ENCODE peak calls at places on chromosomes 2 and 18, in six cellular contexts. D is IMR-90, S is transverse colon, H is uterus, T is heart left ventricle, Z is right lobe of liver. V is an unnamed sample.
A peak's percentile ranks its signal among the peaks of the same experiment; 100 is the strongest.

GRCh38 chr2:149526689-149527088 is 60.9 kb downstream of the MMADHC start:
- DNase-seq in D (no peak), S (no peak), H (no peak), T (no peak), Z (no peak), V (no peak)

GRCh38 chr2:78568921-78569320 is 456.6 kb upstream of the REG3G start:
- DNase-seq in D (no peak), S (no peak), H (no peak), T (no peak), Z (no peak), V (no peak)

GRCh38 chr2:159214325-159214865 is 72.1 kb downstream of the WDSUB1 start:
- DNase-seq in D (no peak), S (no peak), H (no peak), T (no peak), Z (no peak), V (no peak)

GRCh38 chr2:98794214-98794810 is 63.4 kb upstream of the MGAT4A start:
- DNase-seq in D (no peak), S (no peak), H (no peak), T (no peak), Z (no peak), V (no peak)

GRCh38 chr2:15779381-15780041 is 160.8 kb upstream of the MYCN start:
- DNase-seq in D (no peak), S (no peak), H (no peak), T (no peak), Z (no peak), V (no peak)

GRCh38 chr2:223222397-223222796 is 170.4 kb downstream of the KCNE4 start:
- DNase-seq in D (no peak), S (no peak), H (no peak), T (no peak), Z (no peak), V (no peak)

GRCh38 chr2:113203217-113203530 is 29.4 kb downstream of the PSD4 start:
- DNase-seq in D (peak; percentile 59), S (no peak), H (no peak), T (no peak), Z (no peak), V (no peak)

GRCh38 chr2:141348481-141348880 is 782.3 kb downstream of the LRP1B start:
- DNase-seq in D (peak; percentile 78), S (no peak), H (no peak), T (no peak), Z (no peak), V (no peak)

GRCh38 chr2:26438526-26438925 is 36.8 kb downstream of the DRC1 start:
- DNase-seq in D (peak; percentile 13), S (no peak), H (no peak), T (no peak), Z (no peak), V (no peak)

GRCh38 chr2:119474371-119475224 is 42.9 kb downstream of the TMEM37 start:
- DNase-seq in D (no peak), S (no peak), H (no peak), T (no peak), Z (no peak), V (no peak)

GRCh38 chr2:112621792-112622527 is 23.8 kb upstream of the SLC20A1 start:
- DNase-seq in D (peak; percentile 94), S (no peak), H (no peak), T (no peak), Z (no peak), V (no peak)

GRCh38 chr2:106885326-106885725 is 641 bp downstream of the ST6GAL2 start:
- DNase-seq in D (no peak), S (no peak), H (no peak), T (no peak), Z (no peak), V (no peak)

GRCh38 chr2:151258121-151258520 is 3.5 kb downstream of the RBM43 start:
- DNase-seq in D (peak; percentile 91), S (no peak), H (no peak), T (no peak), Z (no peak), V (no peak)

GRCh38 chr2:126244937-126245336 is 411.0 kb upstream of the GYPC start:
- DNase-seq in D (no peak), S (peak; percentile 23), H (no peak), T (peak; percentile 20), Z (peak; percentile 57), V (peak; percentile 76)

GRCh38 chr2:108536133-108536780 is 2.0 kb downstream of the LIMS1 start:
- DNase-seq in D (peak; percentile 62), S (no peak), H (no peak), T (no peak), Z (no peak), V (peak; percentile 32)

GRCh38 chr2:101729521-101730190 is 32.1 kb downstream of the MAP4K4 start:
- DNase-seq in D (no peak), S (no peak), H (no peak), T (no peak), Z (no peak), V (no peak)

GRCh38 chr2:127638361-127639110 is 7.4 kb upstream of the GPR17 start:
- DNase-seq in D (no peak), S (no peak), H (no peak), T (peak; percentile 44), Z (no peak), V (no peak)

GRCh38 chr18:28960146-28960545 is 783.2 kb upstream of the CDH2 start:
- DNase-seq in D (peak; percentile 60), S (no peak), H (no peak), T (no peak), Z (no peak), V (no peak)

GRCh38 chr18:45248240-45248903 is 366.9 kb upstream of the SLC14A2 start:
- DNase-seq in D (peak; percentile 81), S (no peak), H (peak; percentile 18), T (peak; percentile 56), Z (no peak), V (peak; percentile 27)

GRCh38 chr2:30425326-30425725 is 21.7 kb upstream of the LCLAT1 start:
- DNase-seq in D (no peak), S (no peak), H (no peak), T (no peak), Z (no peak), V (no peak)

GRCh38 chr2:60855989-60856669 is 25.2 kb upstream of the REL start:
- DNase-seq in D (no peak), S (no peak), H (no peak), T (no peak), Z (no peak), V (no peak)

GRCh38 chr18:23386317-23386716 is 66.8 kb upstream of the RIOK3 start:
- DNase-seq in D (no peak), S (no peak), H (no peak), T (no peak), Z (no peak), V (no peak)

GRCh38 chr2:63755216-63755615 is 86.5 kb upstream of the UGP2 start:
- DNase-seq in D (peak; percentile 17), S (no peak), H (no peak), T (no peak), Z (no peak), V (no peak)

GRCh38 chr2:40292291-40292690 is 159.6 kb downstream of the SLC8A1 start:
- DNase-seq in D (no peak), S (no peak), H (no peak), T (no peak), Z (no peak), V (no peak)

GRCh38 chr2:96702098-96702785 is 37.6 kb downstream of the LMAN2L start:
- DNase-seq in D (no peak), S (no peak), H (no peak), T (no peak), Z (no peak), V (no peak)

GRCh38 chr2:189580267-189580661 is 322 bp downstream of the SLC40A1 start:
- DNase-seq in D (no peak), S (peak; percentile 37), H (peak; percentile 38), T (peak; percentile 37), Z (peak; percentile 38), V (peak; percentile 89)

GRCh38 chr18:75970212-75970611 is 524.8 kb downstream of the ZNF516 start:
- DNase-seq in D (no peak), S (no peak), H (no peak), T (no peak), Z (no peak), V (no peak)

GRCh38 chr18:79068946-79069791 is at the start of gene ATP9B:
- DNase-seq in D (peak; percentile 97), S (peak; percentile 97), H (peak; percentile 99), T (peak; percentile 98), Z (peak; percentile 99), V (peak; percentile 100)
- TF ChIP-seq POLR2A in D (peak; percentile 82), S (peak; percentile 64), H (peak; percentile 35), T (no peak), Z (peak; percentile 76), V (peak; percentile 75)

GRCh38 chr2:74474481-74474880 is 2.0 kb upstream of the MRPL53 start:
- DNase-seq in D (no peak), S (no peak), H (no peak), T (no peak), Z (no peak), V (no peak)

GRCh38 chr2:74471332-74472065 is 981 bp downstream of the MRPL53 start:
- DNase-seq in D (no peak), S (no peak), H (no peak), T (no peak), Z (no peak), V (no peak)

GRCh38 chr2:74474899-74475298 is 2.4 kb upstream of the MRPL53 start:
- DNase-seq in D (no peak), S (no peak), H (no peak), T (no peak), Z (no peak), V (no peak)

GRCh38 chr2:74472945-74473258 is 422 bp upstream of the MRPL53 start:
- DNase-seq in D (no peak), S (no peak), H (no peak), T (no peak), Z (no peak), V (no peak)

GRCh38 chr2:74472086-74472944 is at the start of gene MRPL53:
- DNase-seq in D (peak; percentile 92), S (peak; percentile 95), H (peak; percentile 93), T (peak; percentile 95), Z (peak; percentile 94), V (peak; percentile 96)
- TF ChIP-seq POLR2A in D (no peak), S (peak; percentile 91), H (peak; percentile 55), T (no peak), Z (peak; percentile 82), V (peak; percentile 99)

GRCh38 chr18:8401606-8402005 is 207.6 kb upstream of the RAB12 start:
- DNase-seq in D (no peak), S (no peak), H (no peak), T (no peak), Z (no peak), V (no peak)

GRCh38 chr18:8406486-8407250 is 202.6 kb upstream of the RAB12 start:
- DNase-seq in D (peak; percentile 23), S (no peak), H (no peak), T (no peak), Z (no peak), V (no peak)

GRCh38 chr18:8400825-8401224 is 208.4 kb upstream of the RAB12 start:
- DNase-seq in D (no peak), S (no peak), H (no peak), T (no peak), Z (no peak), V (no peak)

GRCh38 chr18:8402237-8402636 is 207.0 kb upstream of the RAB12 start:
- DNase-seq in D (no peak), S (no peak), H (no peak), T (no peak), Z (no peak), V (no peak)

GRCh38 chr18:8403713-8404112 is 205.5 kb upstream of the RAB12 start:
- DNase-seq in D (no peak), S (no peak), H (no peak), T (no peak), Z (no peak), V (no peak)
- TF ChIP-seq POLR2A in D (no peak), S (no peak), H (no peak), T (no peak), Z (no peak), V (no peak)

GRCh38 chr2:218406949-218407703 is 7.5 kb downstream of the CTDSP1 start:
- DNase-seq in D (peak; percentile 37), S (peak; percentile 79), H (peak; percentile 68), T (peak; percentile 48), Z (peak; percentile 74), V (peak; percentile 81)
- TF ChIP-seq POLR2A in D (no peak), S (peak; percentile 51), H (no peak), T (no peak), Z (no peak), V (peak; percentile 89)